ENCODE peak calls at places on chromosomes 1 and 21, in seven cellular contexts. L is AG04450; V is stimulated activated effector memory CD8-positive, alpha-beta T cell treated with anti-CD3 and anti-CD28 coated beads, Interleukin-12 subunit alpha, Interleukin-12 subunit beta, amount 100 ng/mL, for 72 hours; G is stimulated activated CD8-positive, alpha-beta memory T cell treated with anti-CD3 and anti-CD28 coated beads, Interleukin-15, amount 100 ng/mL, for 4 hours; E is substantia nigra; S is retina; Y is activated naive CD4-positive, alpha-beta T cell treated with anti-CD3 and anti-CD28 coated beads for 36 hours. P is an unnamed sample.

GRCh38 chr1:156389311-156389710 is 20.3 kb downstream of the RHBG start:
- DNase-seq in V (no peak), E (peak; percentile 27), G (no peak), S (no peak), Y (no peak), L (no peak), P (no peak)

GRCh38 chr1:156664949-156665411 is 12.2 kb downstream of the NES start:
- DNase-seq in Y (no peak), G (no peak), S (no peak), L (no peak), E (peak; percentile 33), V (no peak), P (peak; percentile 50)

GRCh38 chr1:173206816-173207595 is at the start of gene TNFSF4:
- DNase-seq in S (no peak), V (no peak), Y (peak; percentile 70), G (no peak), E (no peak), L (no peak), P (no peak)

GRCh38 chr1:168469690-168470089 is 74.1 kb downstream of the XCL2 start:
- DNase-seq in L (no peak), Y (peak; percentile 46), E (no peak), G (peak; percentile 15), S (peak; percentile 2), V (peak; percentile 68), P (no peak)

GRCh38 chr1:248143311-248143710 is 1.6 kb upstream of the OR2M5 start:
- DNase-seq in L (no peak), G (no peak), S (no peak), Y (no peak), V (no peak), E (no peak), P (no peak)

GRCh38 chr1:35047188-35047858 is 15.6 kb upstream of the ZMYM6 start:
- DNase-seq in V (no peak), G (no peak), E (no peak), S (no peak), Y (no peak), L (peak; percentile 51), P (no peak)

GRCh38 chr1:2459757-2460156 is 16.3 kb upstream of the PLCH2 start:
- DNase-seq in Y (no peak), L (peak; percentile 2), G (no peak), E (peak; percentile 88), S (peak; percentile 61), V (no peak), P (peak; percentile 57)

GRCh38 chr21:41767606-41768370 is 936 bp upstream of the RIPK4 start:
- DNase-seq in Y (peak; percentile 24), L (no peak), S (no peak), V (no peak), E (no peak), G (no peak), P (peak; percentile 71)

GRCh38 chr1:207321790-207322530 is 482 bp downstream of the CD55 start:
- DNase-seq in L (no peak), G (no peak), E (no peak), V (no peak), S (no peak), Y (peak; percentile 27), P (no peak)

GRCh38 chr1:85911742-85912141 is 203.5 kb upstream of the ZNHIT6 start:
- DNase-seq in Y (no peak), V (no peak), E (no peak), G (no peak), L (no peak), S (no peak), P (peak; percentile 3)

GRCh38 chr21:34693192-34693810 is 24.5 kb downstream of the CLIC6 start:
- DNase-seq in Y (peak; percentile 69), G (no peak), S (peak; percentile 51), V (no peak), L (peak; percentile 39), E (no peak), P (peak; percentile 78)

GRCh38 chr1:171852273-171852672 is 11.0 kb downstream of the DNM3 start:
- DNase-seq in E (no peak), S (no peak), V (no peak), L (no peak), G (no peak), Y (no peak), P (no peak)

GRCh38 chr1:87600848-87601247 is 272.2 kb downstream of the LMO4 start:
- DNase-seq in V (no peak), Y (no peak), G (no peak), S (no peak), E (no peak), L (no peak), P (no peak)

GRCh38 chr1:92274939-92275338 is 23.8 kb downstream of the GLMN start:
- DNase-seq in S (no peak), L (no peak), E (no peak), Y (no peak), G (no peak), V (no peak), P (no peak)

GRCh38 chr1:12339410-12339809 is 109.6 kb downstream of the VPS13D start:
- DNase-seq in V (no peak), E (no peak), Y (no peak), L (no peak), G (no peak), S (peak; percentile 17), P (no peak)

GRCh38 chr1:192794768-192795035 is 14.1 kb upstream of the RGS2 start:
- DNase-seq in Y (no peak), S (no peak), G (no peak), E (no peak), V (no peak), L (no peak), P (no peak)

GRCh38 chr1:205275133-205275532 is 46.4 kb downstream of the NUAK2 start:
- DNase-seq in G (no peak), S (no peak), E (no peak), V (no peak), L (no peak), Y (peak; percentile 36), P (no peak)

GRCh38 chr1:215252164-215252563 is 169.6 kb downstream of the KCNK2 start:
- DNase-seq in E (no peak), S (no peak), V (no peak), L (no peak), G (no peak), Y (no peak), P (no peak)

GRCh38 chr1:214364335-214364734 is 83.4 kb downstream of the SMYD2 start:
- DNase-seq in S (no peak), G (no peak), E (no peak), Y (no peak), V (no peak), L (no peak), P (no peak)

GRCh38 chr1:151502859-151503509 is 8.2 kb upstream of the CGN start:
- DNase-seq in L (no peak), E (no peak), G (no peak), V (no peak), S (no peak), Y (no peak), P (no peak)

P was measured in neural progenitor cell.